ENCODE peak calls at places on chromosomes 5 and 9, in five cellular contexts. One of them, this sample, is unnamed.
A peak's percentile ranks its signal among the peaks of the same experiment; 100 is the strongest.

GRCh38 chr5:61304611-61305369 is 27.3 kb upstream of the ZSWIM6 start:
- DNase-seq in IMR-90: peak; percentile 94
- DNase-seq in psoas muscle: no peak
- DNase-seq in CD8-positive, alpha-beta memory T cell: no peak
- DNase-seq in heart right ventricle: no peak
- DNase-seq in this sample: peak; percentile 95

GRCh38 chr5:90792725-90793124 is 234.1 kb downstream of the ADGRV1 start:
- DNase-seq in CD8-positive, alpha-beta memory T cell: no peak
- DNase-seq in psoas muscle: no peak
- DNase-seq in IMR-90: no peak
- DNase-seq in heart right ventricle: no peak
- DNase-seq in this sample: no peak

GRCh38 chr9:31347082-31347617 is 1037.3 kb upstream of the ACO1 start:
- DNase-seq in heart right ventricle: no peak
- DNase-seq in CD8-positive, alpha-beta memory T cell: peak; percentile 60
- DNase-seq in IMR-90: no peak
- DNase-seq in psoas muscle: no peak
- DNase-seq in this sample: no peak

GRCh38 chr5:24816206-24816605 is 171.4 kb upstream of the CDH10 start:
- DNase-seq in psoas muscle: no peak
- DNase-seq in heart right ventricle: no peak
- DNase-seq in CD8-positive, alpha-beta memory T cell: no peak
- DNase-seq in IMR-90: no peak
- DNase-seq in this sample: no peak

GRCh38 chr5:146860213-146860891 is 18.2 kb downstream of the PPP2R2B start:
- DNase-seq in heart right ventricle: no peak
- DNase-seq in IMR-90: no peak
- DNase-seq in CD8-positive, alpha-beta memory T cell: no peak
- DNase-seq in psoas muscle: no peak
- DNase-seq in this sample: no peak

GRCh38 chr9:114988962-114989599 is 58.7 kb upstream of the TNFSF8 start:
- DNase-seq in IMR-90: no peak
- DNase-seq in CD8-positive, alpha-beta memory T cell: no peak
- DNase-seq in psoas muscle: no peak
- DNase-seq in heart right ventricle: no peak
- DNase-seq in this sample: no peak

GRCh38 chr9:133702798-133703570 is 35.2 kb downstream of the SARDH start:
- DNase-seq in psoas muscle: peak; percentile 40
- DNase-seq in heart right ventricle: no peak
- DNase-seq in IMR-90: no peak
- DNase-seq in CD8-positive, alpha-beta memory T cell: no peak
- DNase-seq in this sample: no peak

GRCh38 chr5:12357596-12357995 is 453.4 kb upstream of the CTNND2 start:
- DNase-seq in psoas muscle: no peak
- DNase-seq in CD8-positive, alpha-beta memory T cell: no peak
- DNase-seq in heart right ventricle: no peak
- DNase-seq in IMR-90: no peak
- DNase-seq in this sample: no peak

GRCh38 chr9:4371108-4371507 is 71.2 kb upstream of the GLIS3 start:
- DNase-seq in heart right ventricle: no peak
- DNase-seq in psoas muscle: no peak
- DNase-seq in IMR-90: peak; percentile 92
- DNase-seq in CD8-positive, alpha-beta memory T cell: no peak
- DNase-seq in this sample: peak; percentile 1

GRCh38 chr5:102845041-102845440 is 89.9 kb downstream of the PAM start:
- DNase-seq in CD8-positive, alpha-beta memory T cell: no peak
- DNase-seq in psoas muscle: no peak
- DNase-seq in IMR-90: no peak
- DNase-seq in heart right ventricle: no peak
- DNase-seq in this sample: peak; percentile 23

GRCh38 chr5:179694561-179694960 is 4.2 kb upstream of the CANX start:
- DNase-seq in CD8-positive, alpha-beta memory T cell: no peak
- DNase-seq in heart right ventricle: no peak
- DNase-seq in IMR-90: no peak
- DNase-seq in psoas muscle: no peak
- DNase-seq in this sample: no peak

GRCh38 chr5:86115164-86115563 is 502.6 kb upstream of the COX7C start:
- DNase-seq in psoas muscle: no peak
- DNase-seq in heart right ventricle: no peak
- DNase-seq in IMR-90: no peak
- DNase-seq in CD8-positive, alpha-beta memory T cell: no peak
- DNase-seq in this sample: no peak

GRCh38 chr5:61330879-61331406 is 1.1 kb upstream of the ZSWIM6 start:
- DNase-seq in psoas muscle: peak; percentile 86
- DNase-seq in CD8-positive, alpha-beta memory T cell: peak; percentile 78
- DNase-seq in heart right ventricle: peak; percentile 60
- DNase-seq in IMR-90: peak; percentile 78
- DNase-seq in this sample: peak; percentile 80

GRCh38 chr9:89366711-89367110 is 48.4 kb downstream of the SECISBP2 start:
- DNase-seq in IMR-90: no peak
- DNase-seq in heart right ventricle: no peak
- DNase-seq in psoas muscle: no peak
- DNase-seq in CD8-positive, alpha-beta memory T cell: no peak
- DNase-seq in this sample: no peak

GRCh38 chr9:87551692-87552303 is 54.1 kb downstream of the DAPK1 start:
- DNase-seq in IMR-90: no peak
- DNase-seq in heart right ventricle: no peak
- DNase-seq in CD8-positive, alpha-beta memory T cell: no peak
- DNase-seq in psoas muscle: no peak
- DNase-seq in this sample: no peak

GRCh38 chr9:19137282-19137681 is 10.0 kb upstream of the PLIN2 start:
- DNase-seq in CD8-positive, alpha-beta memory T cell: no peak
- DNase-seq in psoas muscle: no peak
- DNase-seq in heart right ventricle: no peak
- DNase-seq in IMR-90: peak; percentile 83
- DNase-seq in this sample: no peak

GRCh38 chr9:134287591-134288518 is 38.4 kb upstream of the RXRA start:
- DNase-seq in CD8-positive, alpha-beta memory T cell: no peak
- DNase-seq in heart right ventricle: no peak
- DNase-seq in IMR-90: no peak
- DNase-seq in psoas muscle: peak; percentile 36
- DNase-seq in this sample: no peak

GRCh38 chr5:179793470-179794139 is at the start of gene LTC4S:
- DNase-seq in CD8-positive, alpha-beta memory T cell: peak; percentile 68
- DNase-seq in heart right ventricle: peak; percentile 86
- DNase-seq in psoas muscle: peak; percentile 86
- DNase-seq in IMR-90: peak; percentile 27
- DNase-seq in this sample: no peak

GRCh38 chr9:127033059-127033458 is 89.4 kb downstream of the ANGPTL2 start:
- DNase-seq in heart right ventricle: no peak
- DNase-seq in psoas muscle: no peak
- DNase-seq in IMR-90: no peak
- DNase-seq in CD8-positive, alpha-beta memory T cell: no peak
- DNase-seq in this sample: no peak

GRCh38 chr9:93894691-93895079 is 60.5 kb downstream of the BARX1 start:
- DNase-seq in psoas muscle: no peak
- DNase-seq in CD8-positive, alpha-beta memory T cell: no peak
- DNase-seq in heart right ventricle: no peak
- DNase-seq in IMR-90: no peak
- DNase-seq in this sample: no peak

GRCh38 chr9:93897075-93897970 is 57.8 kb downstream of the BARX1 start:
- DNase-seq in psoas muscle: no peak
- DNase-seq in IMR-90: no peak
- DNase-seq in CD8-positive, alpha-beta memory T cell: no peak
- DNase-seq in heart right ventricle: no peak
- DNase-seq in this sample: no peak

GRCh38 chr9:93895535-93895934 is 59.6 kb downstream of the BARX1 start:
- DNase-seq in psoas muscle: no peak
- DNase-seq in CD8-positive, alpha-beta memory T cell: no peak
- DNase-seq in IMR-90: no peak
- DNase-seq in heart right ventricle: no peak
- DNase-seq in this sample: no peak

GRCh38 chr9:93896496-93897033 is 58.6 kb downstream of the BARX1 start:
- DNase-seq in heart right ventricle: no peak
- DNase-seq in CD8-positive, alpha-beta memory T cell: no peak
- DNase-seq in psoas muscle: peak; percentile 50
- DNase-seq in IMR-90: no peak
- DNase-seq in this sample: peak; percentile 19

DNA sequence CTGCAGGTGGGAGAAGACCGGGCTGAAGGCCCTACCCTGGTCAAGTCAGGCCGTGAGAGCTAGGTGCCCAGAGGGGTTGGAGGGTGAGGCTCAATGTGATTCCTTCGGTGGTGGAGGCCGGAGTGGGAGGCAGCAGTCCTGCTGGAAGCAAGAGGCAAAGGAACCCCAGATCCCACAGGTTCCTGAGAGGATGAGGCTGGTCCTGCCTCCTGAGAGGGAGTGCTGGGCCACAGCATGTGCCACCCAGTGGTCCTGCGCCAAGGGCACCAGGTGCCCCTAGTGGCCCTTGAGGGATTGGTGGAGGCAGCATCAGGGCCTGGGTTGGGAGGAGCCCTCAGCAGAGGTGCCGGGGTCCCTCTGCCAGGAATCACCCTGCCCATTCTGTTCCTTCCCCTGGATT is 59.1 kb downstream of the BARX1 start:
- DNase-seq in CD8-positive, alpha-beta memory T cell: no peak
- DNase-seq in psoas muscle: no peak
- DNase-seq in IMR-90: no peak
- DNase-seq in heart right ventricle: no peak
- DNase-seq in this sample: peak; percentile 21
- H3K4me3 ChIP-seq in CD8-positive, alpha-beta memory T cell: no peak overlapping the region
- H3K4me3 ChIP-seq in psoas muscle: no peak overlapping the region
- H3K4me3 ChIP-seq in IMR-90: no peak overlapping the region
- H3K4me3 ChIP-seq in heart right ventricle: no peak overlapping the region
- H3K4me3 ChIP-seq in this sample: no peak overlapping the region

GRCh38 chr5:139408191-139408590 is 4.3 kb upstream of the SPATA24 start:
- DNase-seq in heart right ventricle: no peak
- DNase-seq in IMR-90: no peak
- DNase-seq in CD8-positive, alpha-beta memory T cell: no peak
- DNase-seq in psoas muscle: no peak
- DNase-seq in this sample: no peak

GRCh38 chr5:139413153-139413552 is 9.3 kb upstream of the SPATA24 start:
- DNase-seq in heart right ventricle: no peak
- DNase-seq in CD8-positive, alpha-beta memory T cell: no peak
- DNase-seq in IMR-90: no peak
- DNase-seq in psoas muscle: no peak
- DNase-seq in this sample: no peak

GRCh38 chr5:139407517-139407916 is 3.6 kb upstream of the SPATA24 start:
- DNase-seq in IMR-90: no peak
- DNase-seq in psoas muscle: no peak
- DNase-seq in CD8-positive, alpha-beta memory T cell: no peak
- DNase-seq in heart right ventricle: no peak
- DNase-seq in this sample: no peak

GRCh38 chr5:139410886-139411835 is 7.3 kb upstream of the SPATA24 start:
- DNase-seq in psoas muscle: no peak
- DNase-seq in IMR-90: no peak
- DNase-seq in heart right ventricle: no peak
- DNase-seq in CD8-positive, alpha-beta memory T cell: no peak
- DNase-seq in this sample: no peak

GRCh38 chr5:139410121-139410885 is 6.4 kb upstream of the SPATA24 start:
- DNase-seq in CD8-positive, alpha-beta memory T cell: no peak
- DNase-seq in heart right ventricle: no peak
- DNase-seq in psoas muscle: no peak
- DNase-seq in IMR-90: peak; percentile 35
- DNase-seq in this sample: no peak
- H3K27ac ChIP-seq in CD8-positive, alpha-beta memory T cell: no peak overlapping the region
- H3K27ac ChIP-seq in heart right ventricle: no peak overlapping the region
- H3K27ac ChIP-seq in psoas muscle: peak overlapping the region; percentile 65
- H3K27ac ChIP-seq in IMR-90: no peak overlapping the region
- H3K27ac ChIP-seq in this sample: no peak overlapping the region

DNA sequence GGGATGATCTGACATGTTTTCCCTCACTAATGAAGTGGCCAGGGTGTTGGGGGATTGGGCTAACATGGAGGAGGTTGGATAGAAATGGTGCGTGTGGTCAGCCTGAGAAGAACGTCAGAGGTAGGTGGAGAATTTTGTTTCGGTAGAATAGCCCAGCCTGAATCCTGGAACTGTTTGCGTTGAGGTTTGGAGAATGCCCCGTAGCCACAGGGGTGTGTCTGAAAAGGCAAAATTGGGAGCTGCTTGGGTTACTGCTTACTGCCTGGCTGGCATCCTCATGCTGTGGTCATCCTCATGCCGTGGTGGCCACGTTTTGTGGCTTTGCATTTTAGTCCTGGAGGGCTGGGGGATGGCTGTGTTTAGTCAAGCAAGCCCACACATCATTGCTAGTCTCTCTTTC is 236.9 kb downstream of the GOLPH3 start:
- DNase-seq in IMR-90: no peak
- DNase-seq in psoas muscle: no peak
- DNase-seq in CD8-positive, alpha-beta memory T cell: no peak
- DNase-seq in heart right ventricle: no peak
- DNase-seq in this sample: no peak
- H3K4me3 ChIP-seq in IMR-90: no peak overlapping the region
- H3K4me3 ChIP-seq in psoas muscle: no peak overlapping the region
- H3K4me3 ChIP-seq in CD8-positive, alpha-beta memory T cell: no peak overlapping the region
- H3K4me3 ChIP-seq in heart right ventricle: no peak overlapping the region
- H3K4me3 ChIP-seq in this sample: no peak overlapping the region

DNA sequence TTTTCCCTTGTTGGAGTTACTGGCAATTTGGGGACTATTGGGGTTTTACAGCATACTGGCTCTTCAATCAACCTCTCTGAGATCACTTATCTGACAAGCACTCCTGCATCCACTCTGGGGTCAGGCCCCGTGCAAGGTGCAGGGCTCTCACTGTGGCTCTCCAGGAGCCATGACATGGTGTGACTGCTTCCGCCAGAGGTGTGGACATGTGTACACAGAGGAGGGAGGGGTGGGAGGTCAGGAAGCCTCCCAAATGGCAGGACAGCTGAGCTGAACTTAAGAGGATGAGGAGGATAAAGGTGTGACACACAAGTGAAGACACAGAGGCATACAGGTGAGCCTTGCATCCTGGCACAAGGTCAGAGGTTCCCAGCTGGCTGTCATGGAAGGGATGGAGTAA is 24.3 kb downstream of the SHB start:
- DNase-seq in IMR-90: no peak
- DNase-seq in heart right ventricle: no peak
- DNase-seq in CD8-positive, alpha-beta memory T cell: no peak
- DNase-seq in psoas muscle: no peak
- DNase-seq in this sample: no peak
- H3K27ac ChIP-seq in IMR-90: no peak overlapping the region
- H3K27ac ChIP-seq in heart right ventricle: no peak overlapping the region
- H3K27ac ChIP-seq in CD8-positive, alpha-beta memory T cell: no peak overlapping the region
- H3K27ac ChIP-seq in psoas muscle: no peak overlapping the region
- H3K27ac ChIP-seq in this sample: no peak overlapping the region

GRCh38 chr5:141969783-141970741 is 1.2 kb downstream of the RNF14 start:
- DNase-seq in IMR-90: no peak
- DNase-seq in heart right ventricle: no peak
- DNase-seq in CD8-positive, alpha-beta memory T cell: no peak
- DNase-seq in psoas muscle: no peak
- DNase-seq in this sample: no peak
- H3K4me3 ChIP-seq in IMR-90: peak overlapping the region; percentile 62
- H3K4me3 ChIP-seq in heart right ventricle: peak overlapping the region; percentile 78
- H3K4me3 ChIP-seq in CD8-positive, alpha-beta memory T cell: peak overlapping the region; percentile 69
- H3K4me3 ChIP-seq in psoas muscle: peak overlapping the region; percentile 87
- H3K4me3 ChIP-seq in this sample: peak overlapping the region; percentile 75